ENCODE peak calls at places on chromosomes 13 and 19, in seven cellular contexts. Y, E, T, L, W, U and X are unnamed samples.

GRCh38 chr19:18789883-18790565 is 1.1 kb downstream of the COMP start:
- DNase-seq in U (no peak), T (no peak), L (no peak), Y (peak; percentile 10), W (no peak), E (peak; percentile 25), X (no peak)

GRCh38 chr19:14407889-14408640 is 11.1 kb downstream of the DDX39A start:
- DNase-seq in U (peak; percentile 90), W (no peak), Y (no peak), L (no peak), E (no peak), T (no peak), X (no peak)

GRCh38 chr19:35675589-35676140 is 9.3 kb downstream of the UPK1A start:
- DNase-seq in E (no peak), T (no peak), U (no peak), Y (no peak), W (no peak), L (no peak), X (no peak)

GRCh38 chr13:75489502-75490263 is 7.7 kb upstream of the TBC1D4 start:
- DNase-seq in E (peak; percentile 79), T (no peak), U (no peak), L (peak; percentile 62), W (peak; percentile 69), Y (peak; percentile 81), X (peak; percentile 54)

GRCh38 chr13:45370922-45371406 is 30.0 kb upstream of the TPT1 start:
- DNase-seq in L (peak; percentile 60), Y (peak; percentile 74), W (peak; percentile 84), E (peak; percentile 86), T (peak; percentile 69), U (peak; percentile 72), X (peak; percentile 42)

GRCh38 chr19:44111910-44112463 is 1.2 kb upstream of the ZNF225 start:
- DNase-seq in W (peak; percentile 92), U (no peak), E (peak; percentile 94), Y (peak; percentile 94), L (no peak), T (no peak), X (peak; percentile 64)

GRCh38 chr19:28920269-28921066 is 292.5 kb downstream of the UQCRFS1 start:
- DNase-seq in T (no peak), W (peak; percentile 24), U (no peak), L (no peak), E (no peak), Y (no peak), X (no peak)

GRCh38 chr13:31201341-31202024 is 1.7 kb downstream of the B3GLCT start:
- DNase-seq in Y (peak; percentile 63), U (no peak), W (peak; percentile 59), E (peak; percentile 50), L (peak; percentile 50), T (peak; percentile 39), X (no peak)

GRCh38 chr19:17579523-17580244 is 24.2 kb downstream of the COLGALT1 start:
- DNase-seq in W (peak; percentile 26), E (peak; percentile 25), Y (peak; percentile 83), U (peak; percentile 91), L (peak; percentile 58), T (peak; percentile 68), X (no peak)

GRCh38 chr13:29619995-29620394 is 24.5 kb upstream of the SLC7A1 start:
- DNase-seq in L (no peak), W (peak; percentile 50), Y (peak; percentile 48), U (no peak), T (no peak), E (peak; percentile 71), X (no peak)

GRCh38 chr13:44404261-44405139 is 30.9 kb downstream of the SERP2 start:
- DNase-seq in W (no peak), Y (no peak), U (no peak), T (no peak), E (no peak), L (no peak), X (no peak)

GRCh38 chr13:95226051-95226450 is 75.2 kb downstream of the ABCC4 start:
- DNase-seq in L (peak; percentile 63), U (no peak), T (no peak), Y (no peak), E (no peak), W (no peak), X (no peak)

GRCh38 chr13:42215578-42216421 is 56.2 kb upstream of the AKAP11 start:
- DNase-seq in Y (peak; percentile 61), L (peak; percentile 53), U (no peak), T (no peak), E (peak; percentile 34), W (peak; percentile 60), X (no peak)
- TF ChIP-seq CTCF in Y (peak; percentile 64), L (peak; percentile 77), U (no peak), T (no peak), E (peak; percentile 76), W (peak; percentile 64), X (peak; percentile 63)

GRCh38 chr19:53909471-53910169 is 542 bp downstream of the CACNG7 start:
- DNase-seq in Y (no peak), E (no peak), U (peak; percentile 39), T (no peak), L (no peak), W (no peak), X (no peak)
- H3K4me3 ChIP-seq in Y (peak overlapping the region; percentile 77), E (no peak overlapping the region), U (no peak overlapping the region), T (no peak overlapping the region), L (no peak overlapping the region), W (peak overlapping the region; percentile 61), X (no peak overlapping the region)

GRCh38 chr13:109610517-109610916 is 175.9 kb downstream of the IRS2 start:
- DNase-seq in W (no peak), U (peak; percentile 59), L (peak; percentile 25), E (no peak), T (no peak), Y (peak; percentile 18), X (no peak)
- TF ChIP-seq CTCF in W (peak; percentile 30), U (peak; percentile 19), L (peak; percentile 56), E (peak; percentile 20), T (no peak), Y (peak; percentile 37), X (no peak)

DNA sequence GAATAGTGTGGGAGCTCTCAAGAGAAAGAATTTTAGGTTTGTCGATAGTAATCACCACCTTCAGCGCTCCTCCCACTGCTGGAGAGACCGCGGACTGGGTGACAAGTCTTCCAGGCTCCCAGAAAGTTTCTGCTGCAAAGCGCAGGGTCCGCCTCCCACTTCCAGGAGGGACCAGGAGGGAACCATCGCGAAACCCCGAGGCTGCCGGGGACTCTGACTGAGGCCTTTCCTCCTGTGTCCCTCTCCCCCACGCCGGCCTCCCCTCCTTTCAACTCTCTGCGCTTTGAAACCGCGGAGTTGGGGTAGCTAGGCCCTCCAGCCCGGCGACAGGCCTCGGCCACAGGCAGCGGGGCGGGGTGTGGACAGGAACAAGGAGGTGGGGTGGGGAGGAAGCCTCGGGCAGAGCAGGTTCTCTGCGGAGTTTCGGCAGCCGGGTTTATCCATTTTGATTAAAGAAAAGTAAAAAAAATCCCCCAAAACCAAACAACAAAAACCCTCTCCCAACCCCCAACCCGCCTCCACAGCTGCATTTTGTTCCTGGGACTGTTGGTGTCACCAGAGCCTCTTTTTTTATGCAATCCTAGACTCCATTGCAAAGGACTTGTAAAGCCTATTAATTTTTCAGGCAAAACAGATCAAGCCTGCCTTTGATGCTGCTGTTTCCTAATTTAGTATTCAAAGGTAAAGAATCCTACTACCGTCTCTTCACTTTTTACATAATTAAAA is 157.2 kb downstream of the TM9SF2 start:
- DNase-seq in U (peak; percentile 68), L (peak; percentile 6), E (peak; percentile 54), W (peak; percentile 25), Y (peak; percentile 68), T (peak; percentile 52), X (peak; percentile 32)
- H3K4me3 ChIP-seq in U (peak overlapping the region; percentile 17), L (no peak overlapping the region), E (peak overlapping the region; percentile 45), W (peak overlapping the region; percentile 3), Y (peak overlapping the region; percentile 37), T (peak overlapping the region; percentile 61), X (peak overlapping the region; percentile 47)